ENCODE peak calls at places on chromosomes 2 and 18, in seven cellular contexts. One of them, this sample, is unnamed.

GRCh38 chr18:77052656-77053309 is 79.8 kb downstream of the MBP start:
- DNase-seq in uterus: no peak
- DNase-seq in fibroblast of lung: no peak
- DNase-seq in AG04449: no peak
- DNase-seq in OCI-LY7: peak
- DNase-seq in breast epithelium: no peak
- DNase-seq in GM12865: no peak
- DNase-seq in this sample: no peak

GRCh38 chr18:57836557-57836956 is 33.4 kb upstream of the ATP8B1 start:
- DNase-seq in uterus: no peak
- DNase-seq in OCI-LY7: no peak
- DNase-seq in AG04449: no peak
- DNase-seq in fibroblast of lung: no peak
- DNase-seq in GM12865: no peak
- DNase-seq in breast epithelium: no peak
- DNase-seq in this sample: no peak

GRCh38 chr2:14316594-14316993 is 315.9 kb upstream of the LRATD1 start:
- DNase-seq in GM12865: no peak
- DNase-seq in fibroblast of lung: no peak
- DNase-seq in AG04449: no peak
- DNase-seq in OCI-LY7: no peak
- DNase-seq in breast epithelium: no peak
- DNase-seq in uterus: no peak
- DNase-seq in this sample: no peak

GRCh38 chr2:202831241-202831997 is 40.1 kb downstream of the ICA1L start:
- DNase-seq in GM12865: peak
- DNase-seq in AG04449: no peak
- DNase-seq in fibroblast of lung: peak
- DNase-seq in breast epithelium: no peak
- DNase-seq in uterus: peak
- DNase-seq in OCI-LY7: peak
- DNase-seq in this sample: peak

GRCh38 chr18:21345851-21346250 is 103.8 kb downstream of the GREB1L start:
- DNase-seq in breast epithelium: no peak
- DNase-seq in fibroblast of lung: no peak
- DNase-seq in OCI-LY7: no peak
- DNase-seq in AG04449: no peak
- DNase-seq in GM12865: no peak
- DNase-seq in uterus: no peak
- DNase-seq in this sample: no peak

GRCh38 chr2:37436324-37436723 is 91.9 kb downstream of the QPCT start:
- DNase-seq in breast epithelium: no peak
- DNase-seq in GM12865: no peak
- DNase-seq in fibroblast of lung: no peak
- DNase-seq in AG04449: no peak
- DNase-seq in uterus: no peak
- DNase-seq in OCI-LY7: no peak
- DNase-seq in this sample: no peak

GRCh38 chr18:79922971-79923411 is 28.5 kb downstream of the SLC66A2 start:
- DNase-seq in GM12865: no peak
- DNase-seq in AG04449: no peak
- DNase-seq in uterus: peak
- DNase-seq in OCI-LY7: no peak
- DNase-seq in fibroblast of lung: no peak
- DNase-seq in breast epithelium: no peak
- DNase-seq in this sample: no peak

GRCh38 chr2:122390406-122390805 is 635.0 kb downstream of the TSN start:
- DNase-seq in OCI-LY7: peak
- DNase-seq in GM12865: peak
- DNase-seq in AG04449: no peak
- DNase-seq in uterus: no peak
- DNase-seq in breast epithelium: no peak
- DNase-seq in fibroblast of lung: no peak
- DNase-seq in this sample: no peak

GRCh38 chr2:172093416-172094318 is 8.4 kb downstream of the DLX1 start:
- DNase-seq in fibroblast of lung: no peak
- DNase-seq in AG04449: no peak
- DNase-seq in breast epithelium: no peak
- DNase-seq in GM12865: no peak
- DNase-seq in uterus: no peak
- DNase-seq in OCI-LY7: no peak
- DNase-seq in this sample: no peak
- H3K4me3 ChIP-seq in fibroblast of lung: no peak
- H3K4me3 ChIP-seq in AG04449: peak
- H3K4me3 ChIP-seq in breast epithelium: no peak
- H3K4me3 ChIP-seq in GM12865: no peak
- H3K4me3 ChIP-seq in uterus: no peak
- H3K4me3 ChIP-seq in OCI-LY7: no peak
- H3K4me3 ChIP-seq in this sample: peak

GRCh38 chr2:99821572-99822369 is 320.6 kb downstream of the AFF3 start:
- DNase-seq in AG04449: no peak
- DNase-seq in uterus: no peak
- DNase-seq in fibroblast of lung: peak
- DNase-seq in breast epithelium: no peak
- DNase-seq in GM12865: no peak
- DNase-seq in OCI-LY7: no peak
- DNase-seq in this sample: peak

GRCh38 chr2:99816908-99817307 is 325.5 kb downstream of the AFF3 start:
- DNase-seq in breast epithelium: no peak
- DNase-seq in OCI-LY7: no peak
- DNase-seq in AG04449: no peak
- DNase-seq in fibroblast of lung: no peak
- DNase-seq in uterus: no peak
- DNase-seq in GM12865: no peak
- DNase-seq in this sample: no peak

GRCh38 chr2:99818842-99819241 is 323.5 kb downstream of the AFF3 start:
- DNase-seq in AG04449: no peak
- DNase-seq in uterus: no peak
- DNase-seq in breast epithelium: no peak
- DNase-seq in OCI-LY7: peak
- DNase-seq in fibroblast of lung: peak
- DNase-seq in GM12865: peak
- DNase-seq in this sample: no peak

GRCh38 chr2:99821039-99821438 is 321.4 kb downstream of the AFF3 start:
- DNase-seq in breast epithelium: no peak
- DNase-seq in OCI-LY7: peak
- DNase-seq in AG04449: no peak
- DNase-seq in fibroblast of lung: no peak
- DNase-seq in GM12865: no peak
- DNase-seq in uterus: no peak
- DNase-seq in this sample: no peak

GRCh38 chr2:99819766-99820165 is 322.6 kb downstream of the AFF3 start:
- DNase-seq in breast epithelium: no peak
- DNase-seq in GM12865: no peak
- DNase-seq in uterus: no peak
- DNase-seq in fibroblast of lung: no peak
- DNase-seq in OCI-LY7: no peak
- DNase-seq in AG04449: no peak
- DNase-seq in this sample: no peak
- TF ChIP-seq CTCF in breast epithelium: no peak
- TF ChIP-seq CTCF in GM12865: no peak
- TF ChIP-seq CTCF in uterus: no peak
- TF ChIP-seq CTCF in fibroblast of lung: peak
- TF ChIP-seq CTCF in OCI-LY7: peak
- TF ChIP-seq CTCF in AG04449: peak
- TF ChIP-seq CTCF in this sample: no peak

GRCh38 chr2:196177124-196177523 is 5.7 kb upstream of the STK17B start:
- DNase-seq in AG04449: no peak
- DNase-seq in OCI-LY7: peak
- DNase-seq in uterus: no peak
- DNase-seq in GM12865: no peak
- DNase-seq in fibroblast of lung: no peak
- DNase-seq in breast epithelium: no peak
- DNase-seq in this sample: no peak
- H3K4me3 ChIP-seq in AG04449: no peak
- H3K4me3 ChIP-seq in OCI-LY7: peak
- H3K4me3 ChIP-seq in uterus: no peak
- H3K4me3 ChIP-seq in GM12865: no peak
- H3K4me3 ChIP-seq in fibroblast of lung: no peak
- H3K4me3 ChIP-seq in breast epithelium: no peak
- H3K4me3 ChIP-seq in this sample: no peak

DNA sequence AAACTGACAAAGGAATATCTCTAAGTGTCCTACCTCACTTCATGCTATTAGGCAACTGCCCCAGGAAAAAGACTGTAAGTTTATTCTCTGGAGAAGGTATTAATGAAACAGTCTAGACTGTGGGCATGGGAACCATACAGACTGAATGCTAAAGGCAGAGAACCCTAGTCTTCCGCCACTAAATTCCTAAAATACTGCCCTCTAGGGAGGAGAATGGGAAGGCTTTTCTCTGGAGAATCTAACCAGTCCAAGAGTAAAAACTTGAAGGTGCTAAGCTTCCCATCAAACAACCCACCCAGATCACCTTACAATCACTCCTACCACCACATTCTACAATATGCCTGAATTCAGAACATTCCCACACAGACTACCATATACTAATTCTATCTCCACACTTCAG is 3.4 kb downstream of the SRBD1 start:
- DNase-seq in OCI-LY7: no peak
- DNase-seq in fibroblast of lung: no peak
- DNase-seq in uterus: no peak
- DNase-seq in breast epithelium: no peak
- DNase-seq in AG04449: no peak
- DNase-seq in GM12865: no peak
- DNase-seq in this sample: no peak
- TF ChIP-seq CTCF in OCI-LY7: peak
- TF ChIP-seq CTCF in fibroblast of lung: peak
- TF ChIP-seq CTCF in uterus: no peak
- TF ChIP-seq CTCF in breast epithelium: no peak
- TF ChIP-seq CTCF in AG04449: peak
- TF ChIP-seq CTCF in GM12865: peak
- TF ChIP-seq CTCF in this sample: peak

GRCh38 chr2:143939976-143940375 is 579.9 kb downstream of the ZEB2 start:
- DNase-seq in OCI-LY7: no peak
- DNase-seq in GM12865: no peak
- DNase-seq in breast epithelium: no peak
- DNase-seq in uterus: no peak
- DNase-seq in fibroblast of lung: peak
- DNase-seq in AG04449: no peak
- DNase-seq in this sample: no peak
- H3K4me3 ChIP-seq in OCI-LY7: no peak
- H3K4me3 ChIP-seq in GM12865: no peak
- H3K4me3 ChIP-seq in breast epithelium: no peak
- H3K4me3 ChIP-seq in uterus: no peak
- H3K4me3 ChIP-seq in fibroblast of lung: no peak
- H3K4me3 ChIP-seq in AG04449: no peak
- H3K4me3 ChIP-seq in this sample: no peak

DNA sequence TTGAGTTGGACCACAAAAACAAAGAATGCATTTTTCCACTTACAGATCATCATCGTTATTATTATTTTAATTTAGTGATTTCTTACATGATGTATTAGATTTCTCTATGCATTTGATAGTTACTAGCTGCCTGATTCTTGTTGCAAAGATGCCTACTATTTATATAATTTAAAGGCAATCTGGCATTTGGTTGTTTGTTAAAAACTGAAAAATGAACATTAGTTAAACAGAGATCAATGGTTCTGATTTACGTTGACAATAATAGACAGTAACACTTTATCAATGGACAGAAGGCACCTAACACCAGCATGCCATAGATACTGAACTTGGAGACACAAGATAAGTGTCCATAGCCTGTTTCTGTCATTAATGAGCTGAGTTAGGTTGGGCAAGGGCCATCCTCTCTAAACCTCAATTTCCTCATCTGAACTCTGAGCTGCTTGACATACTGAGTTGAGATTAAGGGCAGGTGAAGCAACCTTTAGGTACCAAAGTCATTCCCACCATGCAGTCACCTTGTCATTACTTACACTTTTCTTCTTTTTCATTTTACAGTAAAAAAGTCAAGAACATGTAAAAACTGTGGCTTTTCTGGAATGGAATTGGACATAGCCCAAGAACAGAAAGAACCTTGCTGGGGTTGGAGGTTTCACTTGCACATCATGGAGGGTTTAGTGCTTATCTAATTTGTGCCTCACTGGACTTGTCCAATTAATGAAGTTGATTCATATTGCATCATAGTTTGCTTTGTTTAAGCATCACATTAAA is 3.0 kb downstream of the CCL20 start:
- DNase-seq in uterus: no peak
- DNase-seq in GM12865: peak
- DNase-seq in OCI-LY7: no peak
- DNase-seq in AG04449: no peak
- DNase-seq in fibroblast of lung: peak
- DNase-seq in breast epithelium: no peak
- DNase-seq in this sample: no peak
- TF ChIP-seq CTCF in uterus: no peak
- TF ChIP-seq CTCF in GM12865: no peak
- TF ChIP-seq CTCF in OCI-LY7: no peak
- TF ChIP-seq CTCF in AG04449: no peak
- TF ChIP-seq CTCF in fibroblast of lung: no peak
- TF ChIP-seq CTCF in breast epithelium: no peak
- TF ChIP-seq CTCF in this sample: no peak

GRCh38 chr2:25980951-25981350 is 1.3 kb downstream of the KIF3C start:
- DNase-seq in GM12865: no peak
- DNase-seq in OCI-LY7: no peak
- DNase-seq in breast epithelium: no peak
- DNase-seq in fibroblast of lung: no peak
- DNase-seq in uterus: no peak
- DNase-seq in AG04449: no peak
- DNase-seq in this sample: no peak
- H3K4me3 ChIP-seq in GM12865: no peak
- H3K4me3 ChIP-seq in OCI-LY7: no peak
- H3K4me3 ChIP-seq in breast epithelium: no peak
- H3K4me3 ChIP-seq in fibroblast of lung: peak
- H3K4me3 ChIP-seq in uterus: no peak
- H3K4me3 ChIP-seq in AG04449: peak
- H3K4me3 ChIP-seq in this sample: no peak

This sample was measured in AG09309.